ENCODE peak calls at places on chromosomes 2 and 18, in eight cellular contexts. O is upper lobe of left lung, S is tibial artery, Y is ovary, I is Panc1, L is colonic mucosa, V is MCF 10A, G is neural crest cell. C is an unnamed sample.

GRCh38 chr2:85998071-85998991 is 107.4 kb downstream of the POLR1A start:
- DNase-seq in O (peak), S (peak), Y (peak), I (no peak), L (no peak), V (no peak), G (no peak), C (peak)

GRCh38 chr18:23135679-23136325 is 517 bp downstream of the CABLES1 start:
- DNase-seq in O (no peak), S (peak), Y (peak), I (no peak), L (peak), V (peak), G (peak), C (no peak)

GRCh38 chr2:162591403-162592083 is 247.0 kb downstream of the KCNH7 start:
- DNase-seq in O (no peak), S (no peak), Y (no peak), I (no peak), L (no peak), V (peak), G (no peak), C (no peak)

GRCh38 chr18:30376515-30376914 is 666.0 kb downstream of the DSC3 start:
- DNase-seq in O (no peak), S (no peak), Y (no peak), I (no peak), L (no peak), V (peak), G (no peak), C (no peak)

GRCh38 chr2:6957031-6957714 is 40.0 kb downstream of the RNF144A start:
- DNase-seq in O (peak), S (no peak), Y (no peak), I (no peak), L (no peak), V (no peak), G (no peak), C (no peak)

GRCh38 chr2:201891676-201892075 is 85.3 kb downstream of the CDK15 start:
- DNase-seq in O (no peak), S (no peak), Y (no peak), I (no peak), L (no peak), V (no peak), G (no peak), C (no peak)

GRCh38 chr2:196598412-196598811 is 41.1 kb upstream of the CCDC150 start:
- DNase-seq in O (no peak), S (no peak), Y (no peak), I (no peak), L (no peak), V (no peak), G (no peak), C (no peak)

GRCh38 chr2:51706220-51706619 is 674.3 kb upstream of the NRXN1 start:
- DNase-seq in O (no peak), S (no peak), Y (no peak), I (no peak), L (no peak), V (no peak), G (no peak), C (no peak)

GRCh38 chr2:36277876-36278523 is 77.6 kb upstream of the CRIM1 start:
- DNase-seq in O (no peak), S (no peak), Y (no peak), I (no peak), L (no peak), V (no peak), G (no peak), C (no peak)

GRCh38 chr2:23668756-23669304 is 258.1 kb downstream of the ATAD2B start:
- DNase-seq in O (no peak), S (no peak), Y (no peak), I (no peak), L (no peak), V (no peak), G (no peak), C (no peak)

GRCh38 chr2:103977681-103978080 is 876.2 kb upstream of the POU3F3 start:
- DNase-seq in O (no peak), S (no peak), Y (no peak), I (no peak), L (no peak), V (no peak), G (no peak), C (no peak)

GRCh38 chr2:191923652-191923997 is 76.7 kb upstream of the CAVIN2 start:
- DNase-seq in O (no peak), S (no peak), Y (no peak), I (no peak), L (no peak), V (no peak), G (no peak), C (no peak)

GRCh38 chr2:150535176-150535575 is 47.7 kb upstream of the RND3 start:
- DNase-seq in O (no peak), S (no peak), Y (no peak), I (no peak), L (no peak), V (no peak), G (no peak), C (no peak)

GRCh38 chr2:154324601-154325000 is 373.9 kb upstream of the KCNJ3 start:
- DNase-seq in O (no peak), S (no peak), Y (no peak), I (no peak), L (no peak), V (no peak), G (no peak), C (no peak)

GRCh38 chr2:1571477-1572417 is 158.5 kb downstream of the TPO start:
- DNase-seq in O (no peak), S (no peak), Y (no peak), I (no peak), L (no peak), V (no peak), G (no peak), C (peak)

GRCh38 chr2:132416080-132416911 is at the start of gene GPR39:
- DNase-seq in O (peak), S (peak), Y (peak), I (peak), L (peak), V (peak), G (peak), C (peak)

DNA sequence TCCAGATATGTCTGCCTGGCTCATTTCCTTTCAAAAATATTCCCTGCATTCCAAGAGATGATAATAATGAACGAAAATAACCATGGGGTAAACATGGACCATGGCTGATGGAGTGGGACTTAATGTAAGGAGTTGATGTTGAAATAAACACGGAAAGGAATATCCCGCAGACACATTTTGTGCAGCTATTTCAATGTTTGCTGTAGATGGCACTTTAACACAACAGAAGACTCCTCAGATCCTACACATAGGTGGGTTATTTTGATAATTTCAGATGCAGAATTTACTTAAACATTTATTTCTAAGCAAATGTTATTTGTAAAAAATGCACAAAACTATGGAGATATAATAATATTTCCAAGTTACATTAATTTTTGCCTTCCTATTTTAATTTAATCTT is 87.5 kb upstream of the DYNAP start:
- DNase-seq in O (no peak), S (no peak), Y (no peak), I (no peak), L (no peak), V (no peak), G (no peak), C (no peak)
- TF ChIP-seq CTCF in O (no peak), S (no peak), Y (no peak), I (no peak), L (no peak), V (no peak), G (no peak), C (no peak)

DNA sequence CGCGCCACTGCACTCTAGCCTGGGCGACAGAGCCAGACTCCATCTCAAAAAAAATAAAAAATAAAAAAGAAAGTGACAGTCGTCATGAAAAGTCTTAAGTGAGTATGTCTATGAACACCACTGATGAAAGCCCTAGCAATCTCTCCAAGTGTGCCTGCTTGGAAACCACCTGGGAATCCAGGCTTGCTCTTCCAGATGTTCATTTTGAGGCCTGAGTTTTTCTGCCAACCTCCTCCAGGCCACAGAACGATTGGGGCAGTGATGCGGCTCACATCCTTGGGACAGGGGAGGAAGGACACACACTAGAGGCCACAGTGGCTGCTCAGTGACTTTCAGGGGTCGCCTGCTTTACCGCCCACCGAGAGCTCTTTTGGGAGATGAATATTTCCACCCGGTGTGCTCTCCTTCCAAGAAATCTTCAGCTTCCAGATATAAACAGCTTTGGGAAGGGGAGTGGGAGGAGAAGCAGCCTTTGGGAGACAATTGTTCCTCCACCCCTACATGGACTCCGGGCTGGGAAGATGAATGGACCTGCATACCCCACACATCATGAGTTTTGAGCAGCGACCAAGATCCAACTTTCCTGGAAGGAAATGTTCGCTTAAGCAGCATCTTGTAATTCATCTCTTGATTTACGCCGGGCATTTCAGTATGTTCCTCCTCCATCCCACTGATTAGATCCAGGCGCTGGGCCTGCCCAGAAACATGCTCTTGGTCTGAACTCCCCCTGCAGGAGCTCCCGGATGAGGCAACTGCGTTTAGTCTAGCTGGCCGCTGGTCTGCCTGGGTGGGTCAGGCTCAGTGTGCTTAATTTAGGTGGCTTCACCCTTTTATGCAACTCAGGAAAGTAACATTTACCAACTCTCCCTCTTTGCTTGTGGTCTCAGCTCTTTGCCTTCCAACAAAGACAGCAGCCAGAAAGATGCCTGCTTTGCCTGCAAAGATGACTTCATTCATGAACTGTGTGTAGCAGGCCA is 6.2 kb upstream of the ARMC9 start:
- DNase-seq in O (peak), S (peak), Y (peak), I (no peak), L (peak), V (peak), G (peak), C (peak)
- TF ChIP-seq CTCF in O (peak), S (peak), Y (peak), I (no peak), L (peak), V (no peak), G (peak), C (peak)

DNA sequence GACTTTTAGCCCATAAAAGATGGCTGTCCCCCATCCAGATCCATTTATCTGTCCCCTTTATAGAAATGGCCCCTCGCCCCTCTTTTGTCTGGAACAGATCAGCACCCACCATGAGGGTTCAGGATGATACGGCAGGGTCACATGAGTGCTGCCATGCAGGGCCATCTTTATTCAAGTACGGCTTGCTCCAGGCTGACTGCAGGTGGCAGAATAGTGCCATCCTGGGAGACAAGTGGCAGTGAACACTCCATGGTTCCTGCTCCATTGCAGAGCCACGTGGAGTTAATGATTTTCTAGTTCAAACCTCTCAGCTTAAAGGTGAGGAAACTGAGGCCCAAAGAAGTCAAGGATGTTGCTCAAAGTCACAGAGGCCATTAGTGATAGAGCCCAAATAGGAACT is 180.6 kb downstream of the CLIP4 start:
- DNase-seq in O (no peak), S (no peak), Y (no peak), I (no peak), L (no peak), V (peak), G (peak), C (no peak)
- TF ChIP-seq CTCF in O (no peak), S (no peak), Y (no peak), I (peak), L (no peak), V (peak), G (peak), C (no peak)

GRCh38 chr2:175308005-175308404 is 126.5 kb upstream of the ATP5MC3 start:
- DNase-seq in O (no peak), S (no peak), Y (no peak), I (no peak), L (no peak), V (no peak), G (no peak), C (no peak)

GRCh38 chr2:175304541-175304940 is 123.0 kb upstream of the ATP5MC3 start:
- DNase-seq in O (no peak), S (no peak), Y (no peak), I (no peak), L (no peak), V (no peak), G (no peak), C (no peak)

GRCh38 chr2:175312137-175312536 is 130.6 kb upstream of the ATP5MC3 start:
- DNase-seq in O (no peak), S (no peak), Y (no peak), I (no peak), L (no peak), V (no peak), G (no peak), C (no peak)

GRCh38 chr2:175310813-175311504 is 129.4 kb upstream of the ATP5MC3 start:
- DNase-seq in O (no peak), S (no peak), Y (no peak), I (no peak), L (no peak), V (no peak), G (no peak), C (no peak)

DNA sequence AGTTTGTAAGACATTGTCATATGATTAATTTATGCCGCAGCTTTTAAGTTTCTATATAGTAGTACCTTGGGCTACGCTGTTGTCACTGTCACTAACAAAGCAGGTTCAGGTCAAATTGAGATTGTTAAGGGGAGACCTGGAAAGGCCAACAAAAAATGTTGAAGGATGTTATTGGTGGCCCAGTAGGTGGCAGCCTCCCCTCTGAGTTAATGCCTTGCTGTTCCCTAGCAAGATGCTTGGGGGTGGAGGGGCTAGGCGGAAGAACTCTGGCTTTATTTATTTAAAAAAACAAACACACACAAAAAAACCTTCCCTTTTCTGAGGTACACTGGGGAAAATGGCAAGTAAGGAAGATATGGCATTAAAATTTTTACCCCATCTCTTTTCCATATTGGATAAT is 128.3 kb upstream of the ATP5MC3 start:
- DNase-seq in O (no peak), S (no peak), Y (no peak), I (no peak), L (no peak), V (peak), G (peak), C (no peak)
- TF ChIP-seq CTCF in O (no peak), S (no peak), Y (no peak), I (peak), L (peak), V (peak), G (peak), C (no peak)

GRCh38 chr18:13726228-13726971 is at the start of the genes FAM210A and RNMT:
- DNase-seq in O (peak), S (peak), Y (peak), I (peak), L (peak), V (peak), G (peak), C (peak)
- TF ChIP-seq CTCF in O (peak), S (no peak), Y (no peak), I (peak), L (no peak), V (no peak), G (no peak), C (no peak)

GRCh38 chr2:8697190-8697589 is 15.3 kb downstream of the ID2 start:
- DNase-seq in O (no peak), S (no peak), Y (no peak), I (no peak), L (no peak), V (no peak), G (no peak), C (no peak)
- TF ChIP-seq CTCF in O (no peak), S (no peak), Y (no peak), I (no peak), L (no peak), V (no peak), G (no peak), C (no peak)

DNA sequence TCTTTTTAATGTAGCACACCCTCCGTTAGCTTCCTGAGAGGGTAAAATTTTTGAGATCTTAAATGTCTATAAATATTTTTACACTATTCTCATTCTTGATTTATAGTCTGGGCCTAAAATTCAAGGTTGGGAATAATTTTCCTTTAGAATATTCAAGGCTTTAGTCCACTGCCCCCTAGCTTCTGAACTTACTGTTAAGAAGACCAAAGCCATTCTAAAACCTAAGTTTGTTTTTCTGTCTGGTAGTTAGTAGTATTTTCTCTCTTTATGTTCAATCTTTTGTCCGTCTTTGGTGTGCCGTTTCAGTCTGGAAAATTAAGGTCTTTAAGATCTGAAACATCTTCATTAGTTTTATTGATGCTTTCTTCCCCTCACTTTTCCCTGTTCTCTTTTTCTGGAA is 14.5 kb downstream of the OSBPL6 start:
- DNase-seq in O (no peak), S (no peak), Y (no peak), I (no peak), L (no peak), V (no peak), G (no peak), C (no peak)
- TF ChIP-seq CTCF in O (no peak), S (peak), Y (no peak), I (peak), L (peak), V (peak), G (peak), C (no peak)

GRCh38 chr2:238518127-238518827 is 91.5 kb downstream of the ASB1 start:
- DNase-seq in O (no peak), S (no peak), Y (no peak), I (no peak), L (no peak), V (no peak), G (no peak), C (no peak)
- TF ChIP-seq CTCF in O (no peak), S (no peak), Y (no peak), I (no peak), L (no peak), V (no peak), G (no peak), C (no peak)

GRCh38 chr2:81389203-81389602 is 1084.7 kb upstream of the LRRTM1 start:
- DNase-seq in O (no peak), S (no peak), Y (no peak), I (no peak), L (no peak), V (peak), G (no peak), C (no peak)
- TF ChIP-seq CTCF in O (no peak), S (no peak), Y (no peak), I (peak), L (no peak), V (peak), G (peak), C (no peak)

GRCh38 chr18:11728247-11728646 is 39.2 kb downstream of the GNAL start:
- DNase-seq in O (no peak), S (no peak), Y (no peak), I (no peak), L (no peak), V (peak), G (no peak), C (no peak)
- TF ChIP-seq CTCF in O (no peak), S (no peak), Y (no peak), I (peak), L (no peak), V (peak), G (peak), C (no peak)